ENCODE peak calls at places on chromosomes 5 and 9, in six cellular contexts. L, R, U, J, P and H are unnamed samples.

GRCh38 chr5:57002959-57003485 is 51.1 kb upstream of the MIER3 start:
- DNase-seq in L (no peak), R (no peak), U (no peak), P (peak; percentile 59), J (peak; percentile 17), H (no peak)

GRCh38 chr5:54289769-54290168 is 20.6 kb downstream of the ARL15 start:
- DNase-seq in R (no peak), P (peak; percentile 49), U (no peak), J (no peak), L (no peak), H (no peak)

GRCh38 chr9:86275962-86276361 is 6.4 kb downstream of the ISCA1 start:
- DNase-seq in P (peak; percentile 22), U (no peak), R (no peak), J (no peak), L (no peak), H (no peak)

GRCh38 chr5:54226215-54226614 is 84.2 kb downstream of the ARL15 start:
- DNase-seq in J (no peak), R (no peak), P (no peak), U (no peak), L (no peak), H (no peak)

GRCh38 chr9:36946653-36947052 is 87.4 kb downstream of the PAX5 start:
- DNase-seq in L (no peak), R (no peak), U (no peak), J (no peak), P (no peak), H (no peak)

GRCh38 chr9:25048098-25048497 is 502.4 kb upstream of the IZUMO3 start:
- DNase-seq in L (no peak), R (no peak), J (no peak), U (no peak), P (no peak), H (no peak)

GRCh38 chr5:15718411-15719178 is 218.6 kb downstream of the FBXL7 start:
- DNase-seq in U (no peak), P (no peak), R (no peak), J (no peak), L (no peak), H (no peak)

GRCh38 chr9:76534031-76534430 is 75.0 kb downstream of the GCNT1 start:
- DNase-seq in U (no peak), J (no peak), L (peak; percentile 63), R (no peak), P (no peak), H (no peak)

GRCh38 chr5:98588225-98588624 is 185.2 kb upstream of the RGMB start:
- DNase-seq in R (no peak), L (peak; percentile 37), J (no peak), U (no peak), P (no peak), H (no peak)

GRCh38 chr9:110260911-110261310 is 4.6 kb upstream of the TXN start:
- DNase-seq in P (no peak), J (no peak), L (no peak), U (no peak), R (no peak), H (no peak)

GRCh38 chr9:110270211-110270995 is 14.1 kb upstream of the TXN start:
- DNase-seq in J (peak; percentile 61), R (no peak), L (no peak), P (no peak), U (no peak), H (no peak)

GRCh38 chr9:110261631-110262030 is 5.3 kb upstream of the TXN start:
- DNase-seq in L (peak; percentile 30), J (no peak), P (no peak), U (no peak), R (no peak), H (no peak)

DNA sequence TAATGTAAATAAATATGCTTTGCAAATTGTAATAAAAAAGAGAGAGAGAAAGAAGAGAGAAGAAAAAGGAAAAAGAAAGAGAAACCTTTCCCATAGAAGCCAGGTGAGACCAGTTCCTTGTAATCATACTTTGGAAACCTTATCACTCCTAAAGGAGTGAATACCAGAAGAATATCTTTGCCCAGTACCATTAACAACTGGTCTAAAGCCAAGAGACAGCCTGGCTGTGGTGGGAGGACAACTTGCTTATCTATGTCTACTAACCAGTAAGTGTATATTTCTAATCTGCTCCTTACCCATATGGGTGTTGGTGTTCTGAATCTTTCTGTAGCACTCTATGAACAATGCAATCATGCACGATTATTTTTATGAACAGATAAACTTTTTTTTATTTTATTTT is 10.5 kb upstream of the TXN start:
- DNase-seq in R (no peak), L (no peak), J (no peak), P (no peak), U (no peak), H (no peak)
- H2BK5ac ChIP-seq in R (no peak overlapping the region), L (no peak overlapping the region), J (no peak overlapping the region), P (no peak overlapping the region), U (no peak overlapping the region), H (no peak overlapping the region)

GRCh38 chr5:73692166-73692640 is 66.2 kb downstream of the ARHGEF28 start:
- DNase-seq in J (no peak), P (no peak), R (no peak), U (no peak), L (peak; percentile 87), H (no peak)

GRCh38 chr5:73693573-73694061 is 67.6 kb downstream of the ARHGEF28 start:
- DNase-seq in R (no peak), L (peak; percentile 49), U (no peak), J (no peak), P (peak; percentile 38), H (no peak)

GRCh38 chr5:73692981-73693380 is 67.0 kb downstream of the ARHGEF28 start:
- DNase-seq in P (no peak), R (no peak), U (no peak), L (no peak), J (no peak), H (no peak)

GRCh38 chr5:73690015-73690414 is 64.0 kb downstream of the ARHGEF28 start:
- DNase-seq in U (no peak), J (no peak), R (no peak), L (no peak), P (no peak), H (no peak)

DNA sequence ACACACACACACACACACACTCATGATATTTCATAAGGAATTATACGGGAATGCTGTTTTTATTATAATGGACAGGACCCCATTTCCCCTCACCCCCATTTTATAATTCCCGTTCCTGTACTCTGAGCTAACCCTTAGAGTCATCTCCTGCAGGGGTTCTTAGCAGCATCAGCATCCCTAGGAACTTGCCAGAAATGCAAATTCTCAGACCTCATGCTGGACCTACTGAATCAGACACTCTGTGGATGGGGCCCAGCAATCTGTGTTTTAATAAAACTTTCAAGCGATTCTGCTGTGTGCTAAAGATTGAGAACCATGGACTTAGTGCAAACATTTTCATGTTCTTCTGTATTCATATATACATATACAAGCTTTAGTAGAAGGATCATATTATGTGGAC is 65.3 kb downstream of the ARHGEF28 start:
- DNase-seq in U (no peak), L (peak; percentile 52), R (no peak), P (no peak), J (no peak), H (no peak)
- H2AK5ac ChIP-seq in U (no peak overlapping the region), L (peak overlapping the region; percentile 41), R (no peak overlapping the region), P (no peak overlapping the region), J (no peak overlapping the region), H (no peak overlapping the region)

DNA sequence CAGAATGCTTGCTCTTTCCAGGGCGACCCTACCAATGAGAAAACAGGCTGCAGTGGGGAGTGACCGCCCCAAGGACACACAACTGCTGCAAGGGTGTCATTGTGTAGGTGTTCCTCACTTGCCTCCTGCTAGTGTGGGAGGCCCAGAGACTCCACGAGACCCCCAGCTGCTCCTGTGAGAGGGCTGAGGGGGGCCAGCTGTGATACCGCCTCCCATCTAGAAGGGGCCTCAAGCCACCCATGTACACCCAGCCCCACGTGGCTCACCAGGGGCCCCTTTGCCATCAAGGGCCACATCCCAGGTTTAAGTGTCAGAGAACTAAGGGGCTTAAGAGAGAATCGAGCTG is 1.3 kb upstream of the ASS1 start:
- DNase-seq in L (no peak), P (no peak), R (no peak), U (no peak), J (no peak), H (no peak)
- H2BK5ac ChIP-seq in L (no peak overlapping the region), P (no peak overlapping the region), R (no peak overlapping the region), U (no peak overlapping the region), J (no peak overlapping the region), H (no peak overlapping the region)

GRCh38 chr5:38329132-38329715 is 70.9 kb downstream of the EGFLAM start:
- DNase-seq in L (no peak), U (no peak), R (no peak), J (no peak), P (peak; percentile 52), H (no peak)
- H2AK5ac ChIP-seq in L (no peak overlapping the region), U (no peak overlapping the region), R (no peak overlapping the region), J (no peak overlapping the region), P (no peak overlapping the region), H (no peak overlapping the region)

DNA sequence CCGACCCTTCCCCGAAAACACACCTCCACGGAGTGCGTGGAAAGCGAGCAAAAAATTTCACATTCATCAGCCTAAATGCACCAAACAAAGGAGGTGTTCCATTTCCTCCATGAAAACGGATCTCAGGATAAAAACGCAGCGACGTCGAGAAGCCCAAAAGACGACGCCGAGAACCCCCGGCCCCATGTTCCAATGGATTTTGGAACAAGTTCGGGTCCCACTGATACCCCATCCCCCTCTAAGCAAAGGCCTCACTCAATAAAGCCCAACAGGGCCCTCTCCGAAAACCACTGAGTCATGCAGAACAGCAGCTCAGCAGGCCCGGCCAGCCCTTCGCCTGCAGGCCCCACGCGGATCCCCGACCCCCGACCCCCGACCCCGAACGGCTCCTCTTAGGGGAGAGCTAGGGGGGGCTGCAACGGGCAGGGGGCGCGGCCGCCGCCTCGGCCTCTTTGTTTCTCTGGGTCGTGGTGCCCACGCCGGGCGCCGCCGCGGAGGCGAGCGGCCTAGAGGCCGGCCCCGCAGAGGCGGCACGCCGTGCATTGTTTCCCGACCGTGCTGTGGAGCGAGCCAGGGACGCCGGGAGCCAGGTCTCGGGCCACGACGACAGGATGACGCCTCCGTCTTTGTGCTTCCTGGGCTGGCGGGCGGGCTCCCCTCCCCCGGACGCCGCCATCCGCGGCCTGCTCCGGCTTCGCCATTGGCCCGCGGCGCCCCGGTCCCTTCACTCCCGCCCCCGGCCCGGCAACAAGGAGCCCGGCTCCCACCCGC is 915 bp downstream of the ZFAND5 start:
- DNase-seq in L (peak; percentile 61), U (peak; percentile 33), P (peak; percentile 59), J (no peak), R (peak; percentile 46), H (peak; percentile 40)
- H2BK5ac ChIP-seq in L (peak overlapping the region; percentile 99), U (no peak overlapping the region), P (peak overlapping the region; percentile 48), J (peak overlapping the region; percentile 98), R (peak overlapping the region; percentile 80), H (peak overlapping the region; percentile 97)

GRCh38 chr5:117691364-117691763 is 1116.7 kb upstream of the SEMA6A start:
- DNase-seq in L (no peak), P (no peak), R (no peak), J (no peak), U (no peak), H (no peak)
- H2AK5ac ChIP-seq in L (no peak overlapping the region), P (no peak overlapping the region), R (no peak overlapping the region), J (no peak overlapping the region), U (no peak overlapping the region), H (no peak overlapping the region)

GRCh38 chr5:137567226-137567625 is 68.1 kb upstream of the SPOCK1 start:
- DNase-seq in J (no peak), U (no peak), R (no peak), P (no peak), L (no peak), H (no peak)

GRCh38 chr5:137573376-137573775 is 74.2 kb upstream of the SPOCK1 start:
- DNase-seq in P (no peak), U (no peak), R (no peak), L (no peak), J (no peak), H (no peak)

GRCh38 chr5:137566780-137567179 is 67.7 kb upstream of the SPOCK1 start:
- DNase-seq in R (no peak), U (no peak), P (no peak), L (no peak), J (no peak), H (no peak)

GRCh38 chr5:137572042-137572695 is 73.0 kb upstream of the SPOCK1 start:
- DNase-seq in U (no peak), J (no peak), L (no peak), P (no peak), R (no peak), H (no peak)

GRCh38 chr5:137570070-137570469 is 70.9 kb upstream of the SPOCK1 start:
- DNase-seq in U (no peak), P (no peak), L (no peak), R (no peak), J (no peak), H (no peak)
- H2BK5ac ChIP-seq in U (no peak overlapping the region), P (no peak overlapping the region), L (no peak overlapping the region), R (no peak overlapping the region), J (no peak overlapping the region), H (no peak overlapping the region)